ENCODE peak calls at places on chromosomes 12 and 14, in ten cellular contexts. One of them, this sample, is unnamed.

GRCh38 chr14:70842851-70843462 is 33.6 kb upstream of the MAP3K9 start:
- DNase-seq in GM20000: no peak
- DNase-seq in posterior cingulate gyrus: no peak
- DNase-seq in germinal center: no peak
- DNase-seq in GM23248: no peak
- DNase-seq in activated T-cell treated with anti-CD3 and anti-CD28 coated beads, Interleukin-2, amount 50 U/mL, for 72 hours: no peak
- DNase-seq in midbrain: no peak
- DNase-seq in Right ventricle myocardium inferior: no peak
- DNase-seq in tibial nerve: no peak
- DNase-seq in keratinocyte: no peak
- DNase-seq in this sample: no peak

GRCh38 chr12:81078469-81079196 is 754 bp downstream of the ACSS3 start:
- DNase-seq in GM20000: no peak
- DNase-seq in posterior cingulate gyrus: no peak
- DNase-seq in germinal center: no peak
- DNase-seq in GM23248: peak
- DNase-seq in activated T-cell treated with anti-CD3 and anti-CD28 coated beads, Interleukin-2, amount 50 U/mL, for 72 hours: no peak
- DNase-seq in midbrain: no peak
- DNase-seq in Right ventricle myocardium inferior: no peak
- DNase-seq in tibial nerve: peak
- DNase-seq in keratinocyte: no peak
- DNase-seq in this sample: no peak

GRCh38 chr12:52119398-52120254 is 40.1 kb downstream of the SMIM41 start:
- DNase-seq in GM20000: peak
- DNase-seq in posterior cingulate gyrus: no peak
- DNase-seq in germinal center: peak
- DNase-seq in GM23248: peak
- DNase-seq in activated T-cell treated with anti-CD3 and anti-CD28 coated beads, Interleukin-2, amount 50 U/mL, for 72 hours: peak
- DNase-seq in midbrain: no peak
- DNase-seq in Right ventricle myocardium inferior: no peak
- DNase-seq in tibial nerve: no peak
- DNase-seq in keratinocyte: no peak
- DNase-seq in this sample: peak

GRCh38 chr14:23533652-23534435 is 17.7 kb downstream of the ZFHX2 start:
- DNase-seq in GM20000: no peak
- DNase-seq in posterior cingulate gyrus: no peak
- DNase-seq in germinal center: no peak
- DNase-seq in GM23248: no peak
- DNase-seq in activated T-cell treated with anti-CD3 and anti-CD28 coated beads, Interleukin-2, amount 50 U/mL, for 72 hours: no peak
- DNase-seq in midbrain: no peak
- DNase-seq in Right ventricle myocardium inferior: no peak
- DNase-seq in tibial nerve: no peak
- DNase-seq in keratinocyte: no peak
- DNase-seq in this sample: no peak

GRCh38 chr14:100606687-100607610 is 19.7 kb upstream of the BEGAIN start:
- DNase-seq in GM20000: no peak
- DNase-seq in posterior cingulate gyrus: no peak
- DNase-seq in germinal center: no peak
- DNase-seq in GM23248: no peak
- DNase-seq in activated T-cell treated with anti-CD3 and anti-CD28 coated beads, Interleukin-2, amount 50 U/mL, for 72 hours: no peak
- DNase-seq in midbrain: no peak
- DNase-seq in Right ventricle myocardium inferior: peak
- DNase-seq in tibial nerve: no peak
- DNase-seq in keratinocyte: no peak
- DNase-seq in this sample: no peak

GRCh38 chr14:61153914-61154545 is 127.1 kb downstream of the TMEM30B start:
- DNase-seq in GM20000: no peak
- DNase-seq in posterior cingulate gyrus: no peak
- DNase-seq in germinal center: no peak
- DNase-seq in GM23248: no peak
- DNase-seq in activated T-cell treated with anti-CD3 and anti-CD28 coated beads, Interleukin-2, amount 50 U/mL, for 72 hours: no peak
- DNase-seq in midbrain: no peak
- DNase-seq in Right ventricle myocardium inferior: no peak
- DNase-seq in tibial nerve: no peak
- DNase-seq in keratinocyte: no peak
- DNase-seq in this sample: no peak

GRCh38 chr14:48598458-48598857 is 923.1 kb upstream of the MDGA2 start:
- DNase-seq in GM20000: no peak
- DNase-seq in posterior cingulate gyrus: no peak
- DNase-seq in germinal center: no peak
- DNase-seq in GM23248: no peak
- DNase-seq in activated T-cell treated with anti-CD3 and anti-CD28 coated beads, Interleukin-2, amount 50 U/mL, for 72 hours: no peak
- DNase-seq in midbrain: no peak
- DNase-seq in Right ventricle myocardium inferior: no peak
- DNase-seq in tibial nerve: no peak
- DNase-seq in keratinocyte: no peak
- DNase-seq in this sample: no peak

GRCh38 chr12:76739896-76740295 is 24.0 kb upstream of the ZDHHC17 start:
- DNase-seq in GM20000: no peak
- DNase-seq in posterior cingulate gyrus: no peak
- DNase-seq in germinal center: no peak
- DNase-seq in GM23248: no peak
- DNase-seq in activated T-cell treated with anti-CD3 and anti-CD28 coated beads, Interleukin-2, amount 50 U/mL, for 72 hours: no peak
- DNase-seq in midbrain: no peak
- DNase-seq in Right ventricle myocardium inferior: no peak
- DNase-seq in tibial nerve: no peak
- DNase-seq in keratinocyte: no peak
- DNase-seq in this sample: no peak

GRCh38 chr12:106106129-106106566 is 32.6 kb downstream of the NUAK1 start:
- DNase-seq in GM20000: no peak
- DNase-seq in posterior cingulate gyrus: no peak
- DNase-seq in germinal center: no peak
- DNase-seq in GM23248: no peak
- DNase-seq in activated T-cell treated with anti-CD3 and anti-CD28 coated beads, Interleukin-2, amount 50 U/mL, for 72 hours: no peak
- DNase-seq in midbrain: no peak
- DNase-seq in Right ventricle myocardium inferior: no peak
- DNase-seq in tibial nerve: no peak
- DNase-seq in keratinocyte: no peak
- DNase-seq in this sample: no peak

GRCh38 chr14:75254381-75254821 is 24.2 kb upstream of the FOS start:
- DNase-seq in GM20000: no peak
- DNase-seq in posterior cingulate gyrus: no peak
- DNase-seq in germinal center: no peak
- DNase-seq in GM23248: no peak
- DNase-seq in activated T-cell treated with anti-CD3 and anti-CD28 coated beads, Interleukin-2, amount 50 U/mL, for 72 hours: no peak
- DNase-seq in midbrain: no peak
- DNase-seq in Right ventricle myocardium inferior: no peak
- DNase-seq in tibial nerve: no peak
- DNase-seq in keratinocyte: peak
- DNase-seq in this sample: no peak

GRCh38 chr12:87768884-87769283 is 260.3 kb downstream of the C12orf50 start:
- DNase-seq in GM20000: no peak
- DNase-seq in posterior cingulate gyrus: no peak
- DNase-seq in germinal center: no peak
- DNase-seq in GM23248: no peak
- DNase-seq in activated T-cell treated with anti-CD3 and anti-CD28 coated beads, Interleukin-2, amount 50 U/mL, for 72 hours: no peak
- DNase-seq in midbrain: no peak
- DNase-seq in Right ventricle myocardium inferior: no peak
- DNase-seq in tibial nerve: no peak
- DNase-seq in keratinocyte: no peak
- DNase-seq in this sample: no peak

GRCh38 chr12:103011974-103012763 is 54.7 kb downstream of the ASCL1 start:
- DNase-seq in GM20000: no peak
- DNase-seq in posterior cingulate gyrus: no peak
- DNase-seq in germinal center: no peak
- DNase-seq in GM23248: no peak
- DNase-seq in activated T-cell treated with anti-CD3 and anti-CD28 coated beads, Interleukin-2, amount 50 U/mL, for 72 hours: no peak
- DNase-seq in midbrain: no peak
- DNase-seq in Right ventricle myocardium inferior: no peak
- DNase-seq in tibial nerve: no peak
- DNase-seq in keratinocyte: no peak
- DNase-seq in this sample: no peak

GRCh38 chr14:93085916-93086315 is 29.8 kb downstream of the ITPK1 start:
- DNase-seq in GM20000: no peak
- DNase-seq in posterior cingulate gyrus: no peak
- DNase-seq in germinal center: no peak
- DNase-seq in GM23248: peak
- DNase-seq in activated T-cell treated with anti-CD3 and anti-CD28 coated beads, Interleukin-2, amount 50 U/mL, for 72 hours: no peak
- DNase-seq in midbrain: no peak
- DNase-seq in Right ventricle myocardium inferior: no peak
- DNase-seq in tibial nerve: no peak
- DNase-seq in keratinocyte: peak
- DNase-seq in this sample: no peak

GRCh38 chr14:34981743-34982420 is 910 bp upstream of the SRP54 start:
- DNase-seq in GM20000: no peak
- DNase-seq in posterior cingulate gyrus: no peak
- DNase-seq in germinal center: peak
- DNase-seq in GM23248: peak
- DNase-seq in activated T-cell treated with anti-CD3 and anti-CD28 coated beads, Interleukin-2, amount 50 U/mL, for 72 hours: peak
- DNase-seq in midbrain: peak
- DNase-seq in Right ventricle myocardium inferior: no peak
- DNase-seq in tibial nerve: peak
- DNase-seq in keratinocyte: no peak
- DNase-seq in this sample: peak

GRCh38 chr12:50050410-50051280 is 6.8 kb upstream of the ASIC1 start:
- DNase-seq in GM20000: no peak
- DNase-seq in posterior cingulate gyrus: peak
- DNase-seq in germinal center: no peak
- DNase-seq in GM23248: peak
- DNase-seq in activated T-cell treated with anti-CD3 and anti-CD28 coated beads, Interleukin-2, amount 50 U/mL, for 72 hours: no peak
- DNase-seq in midbrain: no peak
- DNase-seq in Right ventricle myocardium inferior: peak
- DNase-seq in tibial nerve: peak
- DNase-seq in keratinocyte: no peak
- DNase-seq in this sample: no peak